ENCODE peak calls at places on chromosomes 16 and 17, in eight cellular contexts. One of them, this sample, is unnamed.

GRCh38 chr16:80602894-80603293 is 62.1 kb downstream of the DYNLRB2 start:
- DNase-seq in frontal cortex: no peak
- DNase-seq in activated T-cell treated with anti-CD3 and anti-CD28 coated beads, Interleukin-2, amount 50 U/mL, for 1 hour: no peak
- DNase-seq in NCI-H1694: no peak
- DNase-seq in smooth muscle cell of the brain vasculature: no peak
- DNase-seq in caudate nucleus: no peak
- DNase-seq in LoVo: no peak
- DNase-seq in HS-27A: no peak
- DNase-seq in this sample: no peak

GRCh38 chr16:57422026-57422944 is 17.7 kb downstream of the CCL17 start:
- DNase-seq in NCI-H1694: peak
- DNase-seq in frontal cortex: no peak
- DNase-seq in HS-27A: peak
- DNase-seq in caudate nucleus: no peak
- DNase-seq in activated T-cell treated with anti-CD3 and anti-CD28 coated beads, Interleukin-2, amount 50 U/mL, for 1 hour: no peak
- DNase-seq in smooth muscle cell of the brain vasculature: peak
- DNase-seq in LoVo: peak
- DNase-seq in this sample: no peak

GRCh38 chr17:83147285-83147684 is 67.9 kb downstream of the METRNL start:
- DNase-seq in frontal cortex: no peak
- DNase-seq in NCI-H1694: no peak
- DNase-seq in LoVo: no peak
- DNase-seq in activated T-cell treated with anti-CD3 and anti-CD28 coated beads, Interleukin-2, amount 50 U/mL, for 1 hour: no peak
- DNase-seq in caudate nucleus: no peak
- DNase-seq in HS-27A: no peak
- DNase-seq in smooth muscle cell of the brain vasculature: no peak
- DNase-seq in this sample: no peak

GRCh38 chr17:55735784-55736405 is 13.2 kb upstream of the TMEM100 start:
- DNase-seq in NCI-H1694: peak
- DNase-seq in LoVo: peak
- DNase-seq in activated T-cell treated with anti-CD3 and anti-CD28 coated beads, Interleukin-2, amount 50 U/mL, for 1 hour: no peak
- DNase-seq in smooth muscle cell of the brain vasculature: no peak
- DNase-seq in HS-27A: no peak
- DNase-seq in caudate nucleus: no peak
- DNase-seq in frontal cortex: no peak
- DNase-seq in this sample: no peak

GRCh38 chr17:63442549-63443035 is 3.5 kb downstream of the CYB561 start:
- DNase-seq in caudate nucleus: no peak
- DNase-seq in frontal cortex: no peak
- DNase-seq in LoVo: no peak
- DNase-seq in NCI-H1694: peak
- DNase-seq in HS-27A: no peak
- DNase-seq in smooth muscle cell of the brain vasculature: no peak
- DNase-seq in activated T-cell treated with anti-CD3 and anti-CD28 coated beads, Interleukin-2, amount 50 U/mL, for 1 hour: no peak
- DNase-seq in this sample: no peak

GRCh38 chr17:32588982-32589381 is 102.2 kb downstream of the CDK5R1 start:
- DNase-seq in frontal cortex: no peak
- DNase-seq in NCI-H1694: no peak
- DNase-seq in caudate nucleus: no peak
- DNase-seq in HS-27A: no peak
- DNase-seq in LoVo: no peak
- DNase-seq in activated T-cell treated with anti-CD3 and anti-CD28 coated beads, Interleukin-2, amount 50 U/mL, for 1 hour: no peak
- DNase-seq in smooth muscle cell of the brain vasculature: no peak
- DNase-seq in this sample: no peak

GRCh38 chr17:51703364-51704341 is 443.3 kb downstream of the UTP18 start:
- DNase-seq in NCI-H1694: no peak
- DNase-seq in caudate nucleus: no peak
- DNase-seq in activated T-cell treated with anti-CD3 and anti-CD28 coated beads, Interleukin-2, amount 50 U/mL, for 1 hour: no peak
- DNase-seq in smooth muscle cell of the brain vasculature: no peak
- DNase-seq in frontal cortex: no peak
- DNase-seq in HS-27A: no peak
- DNase-seq in LoVo: no peak
- DNase-seq in this sample: no peak

GRCh38 chr17:66747561-66748275 is 87.2 kb upstream of the CACNG5 start:
- DNase-seq in NCI-H1694: no peak
- DNase-seq in frontal cortex: no peak
- DNase-seq in LoVo: no peak
- DNase-seq in activated T-cell treated with anti-CD3 and anti-CD28 coated beads, Interleukin-2, amount 50 U/mL, for 1 hour: no peak
- DNase-seq in caudate nucleus: no peak
- DNase-seq in HS-27A: peak
- DNase-seq in smooth muscle cell of the brain vasculature: peak
- DNase-seq in this sample: no peak

GRCh38 chr17:17487998-17488397 is 8.2 kb downstream of the RASD1 start:
- DNase-seq in frontal cortex: no peak
- DNase-seq in smooth muscle cell of the brain vasculature: no peak
- DNase-seq in activated T-cell treated with anti-CD3 and anti-CD28 coated beads, Interleukin-2, amount 50 U/mL, for 1 hour: no peak
- DNase-seq in HS-27A: no peak
- DNase-seq in NCI-H1694: no peak
- DNase-seq in LoVo: no peak
- DNase-seq in caudate nucleus: no peak
- DNase-seq in this sample: no peak

GRCh38 chr17:28372203-28372944 is 880 bp downstream of the SARM1 start:
- DNase-seq in frontal cortex: no peak
- DNase-seq in smooth muscle cell of the brain vasculature: no peak
- DNase-seq in LoVo: no peak
- DNase-seq in HS-27A: no peak
- DNase-seq in activated T-cell treated with anti-CD3 and anti-CD28 coated beads, Interleukin-2, amount 50 U/mL, for 1 hour: no peak
- DNase-seq in caudate nucleus: no peak
- DNase-seq in NCI-H1694: no peak
- DNase-seq in this sample: no peak

GRCh38 chr16:81495321-81496234 is 51.0 kb downstream of the CMIP start:
- DNase-seq in HS-27A: no peak
- DNase-seq in LoVo: no peak
- DNase-seq in frontal cortex: no peak
- DNase-seq in NCI-H1694: no peak
- DNase-seq in caudate nucleus: no peak
- DNase-seq in activated T-cell treated with anti-CD3 and anti-CD28 coated beads, Interleukin-2, amount 50 U/mL, for 1 hour: no peak
- DNase-seq in smooth muscle cell of the brain vasculature: no peak
- DNase-seq in this sample: no peak

GRCh38 chr17:78341559-78342437 is 18.1 kb downstream of the SOCS3 start:
- DNase-seq in frontal cortex: peak
- DNase-seq in activated T-cell treated with anti-CD3 and anti-CD28 coated beads, Interleukin-2, amount 50 U/mL, for 1 hour: peak
- DNase-seq in HS-27A: no peak
- DNase-seq in smooth muscle cell of the brain vasculature: no peak
- DNase-seq in NCI-H1694: no peak
- DNase-seq in LoVo: peak
- DNase-seq in caudate nucleus: peak
- DNase-seq in this sample: no peak

GRCh38 chr17:20257008-20257407 is 210.3 kb downstream of the LGALS9B start:
- DNase-seq in LoVo: no peak
- DNase-seq in activated T-cell treated with anti-CD3 and anti-CD28 coated beads, Interleukin-2, amount 50 U/mL, for 1 hour: no peak
- DNase-seq in NCI-H1694: no peak
- DNase-seq in smooth muscle cell of the brain vasculature: no peak
- DNase-seq in frontal cortex: no peak
- DNase-seq in caudate nucleus: no peak
- DNase-seq in HS-27A: no peak
- DNase-seq in this sample: no peak